ENCODE peak calls at places on chromosomes 6 and 20, in seven cellular contexts. M is suprapubic skin, Y is foreskin keratinocyte, H is astrocyte, F is IMR-90, B is HFFc6, L is body of pancreas. A is an unnamed sample.

GRCh38 chr6:135525550-135525949 is 28.0 kb upstream of the AHI1 start:
- DNase-seq in L (no peak), Y (no peak), H (no peak), M (no peak), F (no peak), B (no peak), A (no peak)

GRCh38 chr20:25136643-25137559 is 55.0 kb upstream of the VSX1 start:
- DNase-seq in H (peak), B (peak), L (peak), M (no peak), Y (no peak), F (peak), A (no peak)

GRCh38 chr6:25263602-25264001 is 15.6 kb upstream of the CARMIL1 start:
- DNase-seq in H (peak), B (peak), Y (no peak), M (no peak), L (no peak), F (peak), A (no peak)

GRCh38 chr20:50215101-50215500 is 24.5 kb downstream of the CEBPB start:
- DNase-seq in M (no peak), Y (no peak), B (peak), F (peak), H (peak), L (no peak), A (no peak)

GRCh38 chr6:68680244-68680643 is 45.2 kb downstream of the ADGRB3 start:
- DNase-seq in Y (no peak), L (no peak), F (no peak), B (no peak), H (no peak), M (no peak), A (no peak)

GRCh38 chr20:19552144-19552895 is 205.7 kb upstream of the RIN2 start:
- DNase-seq in L (peak), Y (peak), B (no peak), F (peak), H (no peak), M (no peak), A (no peak)

GRCh38 chr6:53879608-53880007 is 84.8 kb downstream of the LRRC1 start:
- DNase-seq in B (peak), M (no peak), H (no peak), Y (no peak), L (no peak), F (peak), A (no peak)

GRCh38 chr6:16805190-16805860 is 44.1 kb upstream of the ATXN1 start:
- DNase-seq in B (no peak), L (no peak), H (peak), Y (peak), F (no peak), M (no peak), A (no peak)

GRCh38 chr6:151285121-151285520 is 45.4 kb downstream of the AKAP12 start:
- DNase-seq in B (peak), F (peak), H (peak), M (no peak), Y (no peak), L (no peak), A (no peak)

GRCh38 chr6:14211596-14211961 is 94.0 kb downstream of the CD83 start:
- DNase-seq in L (peak), H (peak), Y (no peak), F (peak), B (no peak), M (peak), A (no peak)

GRCh38 chr6:37507690-37508421 is 8.2 kb upstream of the CCDC167 start:
- DNase-seq in M (no peak), L (no peak), B (no peak), Y (no peak), H (no peak), F (no peak), A (no peak)

GRCh38 chr6:1104988-1105670 is 206.8 kb upstream of the FOXQ1 start:
- DNase-seq in Y (peak), H (no peak), F (no peak), B (no peak), L (no peak), M (no peak), A (no peak)
- TF ChIP-seq CTCF in Y (no peak), H (no peak), F (no peak), B (no peak), L (no peak), M (no peak), A (no peak)

DNA sequence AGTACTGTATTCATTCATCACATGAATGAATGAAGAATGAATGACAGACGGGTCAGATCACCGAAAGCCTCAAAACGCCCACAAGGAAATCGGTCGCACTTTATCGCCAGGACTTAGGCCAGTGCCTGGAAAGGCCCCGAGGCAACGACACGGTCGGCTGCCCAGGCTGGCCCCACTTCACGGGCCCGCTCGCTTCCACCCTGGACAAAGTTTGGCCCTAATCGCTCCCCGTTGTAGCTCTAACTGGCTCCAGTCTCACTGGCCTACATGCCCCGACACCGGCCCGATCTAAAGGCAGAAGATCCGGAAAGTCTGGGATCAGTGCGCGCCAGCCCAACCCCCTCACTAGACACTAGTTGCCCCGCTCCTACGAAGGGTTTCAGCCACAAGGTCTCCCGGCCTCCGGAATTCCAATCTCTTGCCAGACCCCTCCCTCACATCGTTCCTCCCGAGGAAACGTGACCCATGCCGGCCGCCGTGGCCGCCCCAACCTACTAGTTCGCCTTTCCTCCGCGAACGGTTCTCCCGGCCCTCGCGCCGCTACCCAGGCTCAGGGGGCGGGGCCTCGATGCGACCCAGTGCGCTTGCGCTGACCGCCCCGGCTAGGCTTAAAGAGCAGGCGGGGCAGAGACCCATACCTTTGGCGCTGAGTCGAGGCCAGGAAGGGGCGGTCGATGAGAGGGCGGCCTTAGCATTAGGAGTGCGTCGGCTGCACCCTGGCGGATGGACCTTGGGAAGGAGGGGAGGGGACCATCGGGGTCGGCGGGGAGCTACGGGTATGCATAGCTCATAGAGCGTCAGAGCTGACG is at the start of the genes GSS and MYH7B:
- DNase-seq in Y (peak), L (peak), F (peak), M (peak), H (peak), B (peak), A (peak)
- TF ChIP-seq CTCF in Y (peak), L (peak), F (peak), M (peak), H (no peak), B (peak), A (no peak)

GRCh38 chr6:147742445-147742844 is 234.0 kb downstream of the SAMD5 start:
- DNase-seq in L (no peak), Y (no peak), M (no peak), B (no peak), H (no peak), F (no peak), A (no peak)
- TF ChIP-seq CTCF in L (no peak), Y (no peak), M (no peak), B (no peak), H (no peak), F (no peak), A (no peak)

GRCh38 chr20:53623454-53624206 is 30.0 kb upstream of the ZNF217 start:
- DNase-seq in H (peak), B (peak), F (peak), M (peak), Y (no peak), L (peak), A (peak)
- TF ChIP-seq CTCF in H (no peak), B (peak), F (peak), M (no peak), Y (peak), L (no peak), A (no peak)

GRCh38 chr6:95923518-95923917 is 92.3 kb upstream of the FUT9 start:
- DNase-seq in M (no peak), H (no peak), L (no peak), F (no peak), B (no peak), Y (no peak), A (no peak)
- TF ChIP-seq CTCF in M (no peak), H (peak), L (peak), F (peak), B (peak), Y (no peak), A (no peak)

DNA sequence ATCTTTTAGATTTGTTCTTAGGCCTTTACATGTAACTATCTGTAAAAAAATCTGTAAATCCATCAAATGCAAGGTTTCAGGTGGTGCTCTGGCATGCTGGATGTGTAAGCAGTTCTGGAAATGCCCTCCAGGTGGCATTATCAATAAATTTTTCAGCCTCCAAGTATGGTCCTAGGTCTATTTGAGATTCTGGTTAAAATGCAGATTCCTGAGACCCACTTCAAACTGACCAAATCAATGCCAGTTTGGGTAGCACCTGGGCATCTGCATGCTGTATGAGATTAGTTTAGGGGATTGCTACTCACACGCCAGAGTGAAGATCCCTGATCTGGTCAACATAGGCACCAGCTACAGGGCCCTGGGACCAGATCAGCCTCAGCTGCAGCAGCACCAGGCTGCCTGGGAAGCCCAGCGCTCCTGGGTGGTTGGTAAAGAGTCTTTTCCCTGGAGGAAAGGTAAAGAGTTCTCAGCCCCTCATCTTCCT is 507.3 kb upstream of the CITED2 start:
- DNase-seq in Y (no peak), L (peak), M (no peak), B (peak), F (peak), H (peak), A (no peak)
- TF ChIP-seq CTCF in Y (peak), L (peak), M (peak), B (peak), F (peak), H (peak), A (no peak)

DNA sequence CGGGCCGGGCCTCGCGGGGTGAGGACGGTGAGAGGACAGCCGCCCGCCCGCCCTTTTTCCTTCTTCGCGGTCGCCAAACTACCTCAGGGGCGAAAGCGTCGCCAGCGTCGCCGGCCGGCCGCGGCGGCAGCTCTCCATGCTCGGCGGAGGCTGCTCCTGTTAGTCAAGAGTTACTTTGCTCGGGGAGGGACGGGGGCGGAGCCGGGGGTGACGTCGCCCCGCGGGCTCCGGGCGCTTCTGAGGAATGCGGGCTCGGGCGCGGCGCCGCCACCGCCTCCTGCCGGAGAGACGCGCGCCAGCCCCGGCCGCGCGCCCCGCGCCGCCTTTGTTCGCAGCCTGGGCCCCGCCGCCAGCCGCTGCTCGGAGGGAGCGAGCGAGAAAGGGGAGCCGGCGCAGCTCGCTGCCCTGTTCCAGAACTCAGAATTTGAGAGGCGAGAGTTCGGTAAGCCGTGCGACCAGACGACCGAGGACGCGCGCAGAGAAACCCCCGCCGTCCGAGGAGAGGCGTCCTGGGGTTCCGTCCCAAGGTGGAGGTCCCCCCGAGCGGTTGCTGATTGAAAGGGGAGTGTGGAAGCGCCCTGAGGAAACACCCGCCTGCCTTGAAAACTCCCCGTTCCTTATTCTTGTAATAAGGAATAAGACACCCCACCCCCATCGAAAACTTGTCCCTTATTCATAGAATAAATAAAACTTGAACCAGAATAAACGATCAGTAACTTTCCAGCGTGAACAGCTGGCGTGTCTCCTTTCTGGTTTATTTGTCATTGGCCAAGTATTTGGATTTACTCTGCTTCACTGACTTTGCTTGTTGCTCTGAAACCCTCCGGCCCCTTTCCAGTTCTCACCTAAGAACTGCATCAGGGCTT is at the start of gene PTPRK:
- DNase-seq in F (peak), H (peak), M (peak), B (peak), L (peak), Y (peak), A (peak)
- TF ChIP-seq CTCF in F (peak), H (no peak), M (peak), B (peak), L (no peak), Y (peak), A (peak)

DNA sequence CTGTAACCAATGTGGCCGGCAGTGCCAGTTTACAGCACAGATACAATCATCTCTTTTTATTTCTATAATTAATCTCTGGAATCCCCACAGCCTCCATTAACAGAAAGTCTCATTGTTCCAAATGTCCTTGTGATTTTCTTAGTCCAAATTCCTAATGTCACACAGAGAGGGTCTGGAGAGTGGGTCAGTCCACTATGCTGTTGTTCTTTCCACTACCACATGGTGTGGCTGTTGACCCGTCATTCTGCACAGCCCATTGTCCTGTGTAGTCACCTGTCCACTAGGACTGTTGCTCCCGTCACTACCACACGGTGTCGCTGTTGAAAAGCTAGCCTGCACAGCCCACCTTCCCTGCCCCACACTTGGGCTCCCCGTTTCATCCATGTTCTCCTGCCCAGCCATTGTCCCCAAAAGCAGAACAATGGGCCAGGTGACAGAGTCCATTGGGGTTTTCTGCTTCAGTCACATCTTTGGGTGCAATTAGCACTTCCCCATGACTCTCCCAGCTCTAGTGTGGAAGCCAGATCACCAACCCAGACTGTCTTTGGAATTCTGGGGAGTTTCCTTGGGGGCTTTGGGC is 8.6 kb upstream of the LBP start:
- DNase-seq in B (peak), Y (no peak), H (no peak), L (no peak), F (no peak), M (no peak), A (peak)
- TF ChIP-seq CTCF in B (peak), Y (peak), H (peak), L (no peak), F (peak), M (no peak), A (no peak)